ENCODE peak calls at places on chromosomes 6 and 20, in four cellular contexts. One of them, this sample, is unnamed.

GRCh38 chr6:105803439-105803838 is 282.7 kb upstream of the PRDM1 start:
- DNase-seq in WTC11: no peak
- DNase-seq in HEK293T: no peak
- DNase-seq in HepG2: no peak
- DNase-seq in this sample: no peak

GRCh38 chr20:38272961-38273360 is 12.4 kb upstream of the KIAA1755 start:
- DNase-seq in HepG2: no peak
- DNase-seq in WTC11: no peak
- DNase-seq in HEK293T: no peak
- DNase-seq in this sample: no peak

GRCh38 chr20:49684335-49684997 is 29.2 kb downstream of the B4GALT5 start:
- DNase-seq in WTC11: no peak
- DNase-seq in HEK293T: no peak
- DNase-seq in HepG2: no peak
- DNase-seq in this sample: no peak

GRCh38 chr20:49186535-49187329 is 1.4 kb downstream of the STAU1 start:
- DNase-seq in WTC11: no peak
- DNase-seq in HepG2: peak
- DNase-seq in HEK293T: peak
- DNase-seq in this sample: peak

GRCh38 chr6:18424201-18424600 is 37.1 kb downstream of the RNF144B start:
- DNase-seq in HepG2: no peak
- DNase-seq in HEK293T: no peak
- DNase-seq in WTC11: no peak
- DNase-seq in this sample: no peak

GRCh38 chr20:38213607-38213940 is 47.0 kb downstream of the KIAA1755 start:
- DNase-seq in HepG2: no peak
- DNase-seq in WTC11: no peak
- DNase-seq in HEK293T: no peak
- DNase-seq in this sample: no peak

GRCh38 chr20:56690531-56691175 is 61.5 kb downstream of the TFAP2C start:
- DNase-seq in HepG2: no peak
- DNase-seq in HEK293T: no peak
- DNase-seq in WTC11: no peak
- DNase-seq in this sample: no peak

GRCh38 chr6:72784581-72784980 is 162.7 kb downstream of the KCNQ5 start:
- DNase-seq in WTC11: no peak
- DNase-seq in HepG2: no peak
- DNase-seq in HEK293T: no peak
- DNase-seq in this sample: no peak

GRCh38 chr20:57395111-57395959 is 4.1 kb downstream of the RBM38 start:
- DNase-seq in HepG2: no peak
- DNase-seq in WTC11: no peak
- DNase-seq in HEK293T: no peak
- DNase-seq in this sample: no peak

GRCh38 chr6:36139431-36139830 is 9.1 kb downstream of the MAPK13 start:
- DNase-seq in WTC11: peak
- DNase-seq in HepG2: no peak
- DNase-seq in HEK293T: peak
- DNase-seq in this sample: peak

GRCh38 chr20:46108435-46108841 is 9.7 kb upstream of the CD40 start:
- DNase-seq in HEK293T: no peak
- DNase-seq in HepG2: no peak
- DNase-seq in WTC11: no peak
- DNase-seq in this sample: no peak

GRCh38 chr20:12570371-12570770 is 438.4 kb upstream of the SPTLC3 start:
- DNase-seq in HepG2: peak
- DNase-seq in WTC11: peak
- DNase-seq in HEK293T: peak
- DNase-seq in this sample: no peak

DNA sequence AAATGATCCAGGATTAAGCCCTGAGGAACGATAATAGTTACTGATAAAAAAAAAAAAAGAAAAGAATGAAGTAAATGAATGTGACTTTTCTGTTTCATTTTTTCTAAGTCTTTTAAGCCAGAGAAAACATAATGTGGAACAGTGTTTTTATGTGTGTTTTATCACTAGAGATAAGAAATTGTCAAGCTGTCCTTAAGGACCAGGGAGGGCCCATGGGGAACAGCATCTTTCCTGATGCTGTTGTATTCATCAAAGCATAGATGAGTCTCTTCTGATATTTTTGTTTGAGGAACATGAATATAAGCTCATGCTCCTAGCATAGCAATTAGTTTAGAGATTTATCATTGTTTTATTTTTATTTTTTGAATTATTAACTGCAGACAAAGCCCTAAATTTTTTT is 150.2 kb downstream of the LAMA2 start:
- DNase-seq in WTC11: no peak
- DNase-seq in HepG2: no peak
- DNase-seq in HEK293T: no peak
- DNase-seq in this sample: no peak
- TF ChIP-seq ELF4 in WTC11: no peak
- TF ChIP-seq ELF4 in HepG2: no peak
- TF ChIP-seq ELF4 in HEK293T: no peak
- TF ChIP-seq ELF4 in this sample: no peak

DNA sequence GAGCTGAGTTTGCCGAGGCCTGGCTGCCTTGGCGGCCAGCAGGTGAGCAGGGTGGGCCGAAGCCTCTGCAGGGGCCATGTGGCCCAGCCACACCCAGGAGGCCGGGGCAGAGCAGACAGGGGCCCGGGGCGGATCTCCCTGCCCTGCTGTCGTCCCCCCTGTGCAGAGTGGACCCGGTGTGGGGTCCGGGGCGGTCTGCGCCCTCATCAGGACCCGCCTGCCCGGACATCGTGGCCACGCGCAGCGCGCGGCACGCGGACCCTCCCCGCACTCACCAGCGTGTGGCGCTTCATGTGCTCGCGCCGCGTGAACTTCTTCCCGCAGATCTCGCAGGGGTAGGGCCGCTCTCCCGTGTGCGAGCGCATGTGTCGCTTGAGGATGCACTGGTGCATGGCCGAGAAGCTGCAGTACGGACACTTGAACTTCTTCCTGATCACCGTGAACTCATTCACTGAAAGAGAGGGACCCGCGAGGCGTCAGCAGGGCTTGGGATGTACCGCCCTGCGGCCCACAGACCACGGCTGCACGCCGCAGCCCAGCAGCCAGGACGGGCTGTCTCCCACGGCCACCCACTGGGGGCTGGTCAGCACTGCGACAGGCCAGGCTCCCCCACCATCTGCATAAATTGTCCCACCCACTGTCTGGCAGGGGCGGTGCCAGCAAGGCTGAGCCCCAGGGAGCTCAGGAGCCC is 13.0 kb downstream of the SLC2A4RG start:
- DNase-seq in WTC11: peak
- DNase-seq in HepG2: no peak
- DNase-seq in HEK293T: no peak
- DNase-seq in this sample: peak
- TF ChIP-seq ELF4 in WTC11: no peak
- TF ChIP-seq ELF4 in HepG2: no peak
- TF ChIP-seq ELF4 in HEK293T: no peak
- TF ChIP-seq ELF4 in this sample: no peak

DNA sequence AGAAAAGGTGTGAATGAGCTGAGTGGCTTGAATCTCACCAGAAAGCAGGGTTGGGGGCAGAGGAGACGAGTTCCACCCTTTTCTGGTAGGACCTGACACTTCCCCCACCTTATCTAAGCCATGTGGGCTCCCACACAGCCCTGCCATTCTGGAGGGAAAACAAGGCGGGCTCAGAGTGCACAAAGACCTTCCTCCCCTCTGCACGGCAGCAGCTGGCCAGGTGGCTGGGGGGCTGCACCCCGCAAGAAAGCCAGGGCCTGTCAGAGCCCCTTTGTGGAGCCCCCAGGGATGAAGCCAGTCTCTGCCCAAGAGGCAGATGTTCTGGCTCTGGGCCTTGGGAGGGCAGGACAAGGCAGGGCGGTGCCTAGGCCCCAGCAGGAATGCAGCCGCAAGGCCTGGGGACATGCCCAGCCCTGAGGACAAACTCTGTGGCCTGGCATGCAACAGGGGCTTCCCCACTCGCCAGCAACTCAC is 48.4 kb upstream of the DSN1 start:
- DNase-seq in WTC11: no peak
- DNase-seq in HepG2: no peak
- DNase-seq in HEK293T: no peak
- DNase-seq in this sample: peak
- TF ChIP-seq ELF4 in WTC11: no peak
- TF ChIP-seq ELF4 in HepG2: no peak
- TF ChIP-seq ELF4 in HEK293T: no peak
- TF ChIP-seq ELF4 in this sample: no peak

DNA sequence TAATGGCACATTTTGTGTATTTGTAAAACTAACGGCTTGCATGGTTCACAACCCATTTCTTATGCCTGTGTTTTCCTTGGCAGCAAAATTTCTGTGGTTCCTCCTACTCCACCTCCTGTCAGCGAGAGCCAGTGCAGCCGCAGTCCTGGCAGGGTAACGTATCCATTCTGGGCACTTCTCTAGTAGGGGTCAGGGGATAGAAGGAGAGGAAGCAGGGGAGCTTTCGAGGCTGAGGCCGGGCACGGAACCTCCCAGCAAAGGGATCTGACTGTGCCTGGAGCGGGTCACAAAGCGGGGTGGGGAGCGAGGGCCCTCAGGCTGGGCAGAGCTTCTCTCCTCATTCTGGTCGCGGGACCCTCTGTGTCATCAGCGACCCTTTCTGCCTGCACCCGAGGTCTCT is 58.4 kb downstream of the SYTL3 start:
- DNase-seq in WTC11: no peak
- DNase-seq in HepG2: no peak
- DNase-seq in HEK293T: no peak
- DNase-seq in this sample: no peak
- TF ChIP-seq ELF4 in WTC11: no peak
- TF ChIP-seq ELF4 in HepG2: no peak
- TF ChIP-seq ELF4 in HEK293T: no peak
- TF ChIP-seq ELF4 in this sample: no peak